ENCODE peak calls at places on chromosomes 7 and 10, in eight cellular contexts. C is heart left ventricle, Y is adrenal gland, P is right lobe of liver, X is body of pancreas, H is Peyer's patch, A is GM12878, W is tibial nerve. S is an unnamed sample.

GRCh38 chr10:71683301-71683700 is 36.3 kb downstream of the C10orf105 start:
- DNase-seq in C (no peak), Y (no peak), P (no peak), X (no peak), H (no peak), A (no peak), W (no peak), S (no peak)

GRCh38 chr10:42645103-42645502 is 6.7 kb upstream of the ZNF33B start:
- DNase-seq in C (no peak), Y (no peak), P (no peak), X (peak; percentile 43), H (no peak), A (no peak), W (no peak), S (no peak)

GRCh38 chr10:92268763-92269162 is 22.1 kb downstream of the CPEB3 start:
- DNase-seq in C (no peak), Y (no peak), P (no peak), X (no peak), H (no peak), A (no peak), W (no peak), S (no peak)

GRCh38 chr10:11795101-11795920 is 27.8 kb upstream of the PROSER2 start:
- DNase-seq in C (no peak), Y (no peak), P (no peak), X (no peak), H (no peak), A (no peak), W (no peak), S (no peak)

GRCh38 chr7:135160098-135160857 is 10.2 kb downstream of the CYREN start:
- DNase-seq in C (no peak), Y (no peak), P (no peak), X (no peak), H (no peak), A (no peak), W (no peak), S (no peak)

GRCh38 chr7:39338716-39339115 is 227.5 kb upstream of the YAE1 start:
- DNase-seq in C (no peak), Y (no peak), P (no peak), X (no peak), H (no peak), A (no peak), W (no peak), S (no peak)

GRCh38 chr10:109823196-109823595 is 100.1 kb downstream of the XPNPEP1 start:
- DNase-seq in C (no peak), Y (no peak), P (no peak), X (no peak), H (no peak), A (no peak), W (no peak), S (no peak)

GRCh38 chr10:24685958-24686540 is 37.6 kb downstream of the ARHGAP21 start:
- DNase-seq in C (no peak), Y (no peak), P (no peak), X (no peak), H (no peak), A (no peak), W (no peak), S (no peak)

GRCh38 chr10:71285180-71285545 is 33.9 kb upstream of the SLC29A3 start:
- DNase-seq in C (no peak), Y (peak; percentile 73), P (no peak), X (peak; percentile 48), H (peak; percentile 62), A (no peak), W (no peak), S (no peak)

GRCh38 chr7:70883750-70884445 is 248.0 kb upstream of the GALNT17 start:
- DNase-seq in C (no peak), Y (no peak), P (no peak), X (no peak), H (no peak), A (no peak), W (no peak), S (no peak)

GRCh38 chr10:77865585-77866324 is 60.8 kb downstream of the DLG5 start:
- DNase-seq in C (no peak), Y (no peak), P (no peak), X (no peak), H (no peak), A (no peak), W (no peak), S (no peak)

GRCh38 chr7:149253665-149254064 is 8.3 kb upstream of the ZNF783 start:
- DNase-seq in C (no peak), Y (no peak), P (no peak), X (no peak), H (no peak), A (no peak), W (no peak), S (no peak)

GRCh38 chr7:39587393-39587792 is 21.2 kb downstream of the YAE1 start:
- DNase-seq in C (no peak), Y (no peak), P (no peak), X (no peak), H (no peak), A (no peak), W (no peak), S (no peak)

GRCh38 chr10:95782274-95782830 is 26.4 kb downstream of the ENTPD1 start:
- DNase-seq in C (no peak), Y (no peak), P (no peak), X (no peak), H (no peak), A (no peak), W (no peak), S (no peak)

GRCh38 chr7:129530881-129531391 is 28.6 kb downstream of the SMKR1 start:
- DNase-seq in C (no peak), Y (no peak), P (no peak), X (no peak), H (no peak), A (no peak), W (no peak), S (no peak)

GRCh38 chr7:128052404-128052803 is 21.2 kb upstream of the LRRC4 start:
- DNase-seq in C (no peak), Y (no peak), P (no peak), X (no peak), H (no peak), A (no peak), W (no peak), S (no peak)

GRCh38 chr10:124308351-124308645 is 110.4 kb downstream of the OAT start:
- DNase-seq in C (no peak), Y (no peak), P (no peak), X (no peak), H (peak; percentile 12), A (no peak), W (no peak), S (no peak)

GRCh38 chr7:45446195-45446944 is 127.8 kb upstream of the ADCY1 start:
- DNase-seq in C (no peak), Y (no peak), P (no peak), X (peak; percentile 36), H (no peak), A (peak; percentile 7), W (no peak), S (no peak)

GRCh38 chr7:22696672-22697071 is 30.3 kb upstream of the IL6 start:
- DNase-seq in C (no peak), Y (no peak), P (no peak), X (no peak), H (no peak), A (no peak), W (no peak), S (no peak)

GRCh38 chr10:86979977-86980448 is 11.7 kb downstream of the ADIRF start:
- DNase-seq in C (peak; percentile 62), Y (peak; percentile 73), P (no peak), X (no peak), H (peak; percentile 70), A (no peak), W (no peak), S (no peak)

GRCh38 chr7:27160147-27160545 is 3.7 kb upstream of the HOXA7 start:
- DNase-seq in C (peak; percentile 51), Y (no peak), P (no peak), X (peak; percentile 9), H (peak; percentile 64), A (no peak), W (peak; percentile 14), S (no peak)

GRCh38 chr10:8042864-8043568 is 11.5 kb upstream of the GATA3 start:
- DNase-seq in C (no peak), Y (no peak), P (no peak), X (no peak), H (peak; percentile 40), A (no peak), W (no peak), S (no peak)

GRCh38 chr10:8040651-8041050 is 13.8 kb upstream of the GATA3 start:
- DNase-seq in C (no peak), Y (no peak), P (no peak), X (no peak), H (no peak), A (no peak), W (no peak), S (no peak)

GRCh38 chr10:8043569-8044306 is 10.8 kb upstream of the GATA3 start:
- DNase-seq in C (no peak), Y (no peak), P (no peak), X (no peak), H (peak; percentile 36), A (no peak), W (no peak), S (no peak)

GRCh38 chr10:8041284-8042031 is 13.0 kb upstream of the GATA3 start:
- DNase-seq in C (no peak), Y (no peak), P (no peak), X (no peak), H (no peak), A (no peak), W (no peak), S (no peak)

GRCh38 chr10:8042032-8042863 is 12.2 kb upstream of the GATA3 start:
- DNase-seq in C (no peak), Y (no peak), P (no peak), X (no peak), H (no peak), A (no peak), W (no peak), S (no peak)
- TF ChIP-seq POLR2A in C (no peak), Y (no peak), P (no peak), X (no peak), H (no peak), A (no peak), W (no peak), S (no peak)

DNA sequence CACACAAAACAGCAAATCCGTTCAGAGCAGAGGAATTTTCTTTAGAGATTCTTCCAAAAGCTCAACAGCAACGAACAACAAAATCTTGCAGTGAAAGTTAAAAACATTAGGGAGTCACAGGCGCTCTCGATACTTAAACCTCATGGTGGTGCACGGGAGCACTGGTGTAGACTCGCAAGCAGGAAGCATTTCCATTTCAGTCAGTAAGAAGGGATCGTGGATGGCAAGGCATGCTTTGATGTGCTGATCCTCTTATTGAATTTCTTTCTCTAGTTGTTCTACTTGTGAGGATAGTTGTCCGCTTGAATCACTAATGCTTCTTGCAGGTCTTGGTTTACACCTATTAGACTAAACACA is 264.7 kb downstream of the SKIDA1 start:
- DNase-seq in C (no peak), Y (no peak), P (no peak), X (no peak), H (no peak), A (no peak), W (no peak), S (no peak)
- TF ChIP-seq CTCF in C (no peak), Y (no peak), P (no peak), X (no peak), H (no peak), A (no peak), W (no peak), S (no peak)

GRCh38 chr10:6144609-6145413 is 56.0 kb downstream of the RBM17 start:
- DNase-seq in C (peak; percentile 96), Y (peak; percentile 91), P (peak; percentile 92), X (peak; percentile 85), H (peak; percentile 92), A (no peak), W (peak; percentile 86), S (peak; percentile 40)
- TF ChIP-seq POLR2A in C (no peak), Y (peak; percentile 26), P (peak; percentile 82), X (peak; percentile 59), H (peak; percentile 79), A (peak; percentile 66), W (peak; percentile 80), S (no peak)

GRCh38 chr10:23204773-23205172 is 12.7 kb downstream of the PTF1A start:
- DNase-seq in C (no peak), Y (no peak), P (no peak), X (peak; percentile 38), H (no peak), A (no peak), W (no peak), S (no peak)
- TF ChIP-seq CTCF in C (no peak), Y (no peak), P (no peak), X (peak; percentile 35), H (no peak), A (no peak), W (no peak), S (no peak)

S was measured in esophagus squamous epithelium.